ENCODE peak calls at places on chromosome 13, in four cellular contexts. C is CD8-positive, alpha-beta memory T cell; M is fibroblast of lung; J is H1. V is an unnamed sample. For H3K4me1, the result is how much of the 10 kb centered on the place peaks cover.

GRCh38 chr13:27533155-27533643 is 82.8 kb upstream of the MTIF3 start:
- DNase-seq in C (peak), M (peak), J (peak), V (peak)

GRCh38 chr13:100128373-100128772 is 39.5 kb downstream of the PCCA start:
- DNase-seq in C (no peak), M (peak), J (no peak), V (no peak)

GRCh38 chr13:61463027-61463426 is 47.4 kb upstream of the PCDH20 start:
- DNase-seq in C (no peak), M (no peak), J (no peak), V (no peak)

GRCh38 chr13:31209172-31209818 is 9.5 kb downstream of the B3GLCT start:
- DNase-seq in C (peak), M (peak), J (no peak), V (no peak)

GRCh38 chr13:98044301-98044700 is 90.8 kb downstream of the IPO5 start:
- DNase-seq in C (no peak), M (no peak), J (no peak), V (no peak)

GRCh38 chr13:43196171-43196611 is 172.8 kb downstream of the DNAJC15 start:
- DNase-seq in C (no peak), M (peak), J (no peak), V (no peak)

GRCh38 chr13:49303533-49304252 is 56.0 kb downstream of the CDADC1 start:
- DNase-seq in C (no peak), M (no peak), J (no peak), V (no peak)

GRCh38 chr13:45200701-45201230 is at the start of gene KCTD4:
- DNase-seq in C (no peak), M (no peak), J (no peak), V (no peak)

GRCh38 chr13:44474122-44474910 is 100.7 kb downstream of the SERP2 start:
- DNase-seq in C (no peak), M (peak), J (no peak), V (no peak)

GRCh38 chr13:25478186-25478585 is 106.4 kb downstream of the ATP8A2 start:
- DNase-seq in C (no peak), M (peak), J (no peak), V (no peak)

GRCh38 chr13:42484396-42484795 is 89.6 kb upstream of the TNFSF11 start:
- DNase-seq in C (no peak), M (peak), J (no peak), V (no peak)

GRCh38 chr13:85013006-85013405 is 786.2 kb downstream of the SLITRK6 start:
- DNase-seq in C (no peak), M (no peak), J (no peak), V (no peak)

GRCh38 chr13:80712026-80712425 is 371.1 kb upstream of the SPRY2 start:
- DNase-seq in C (no peak), M (peak), J (no peak), V (no peak)

GRCh38 chr13:42396901-42397670 is 125.1 kb downstream of the AKAP11 start:
- DNase-seq in C (no peak), M (no peak), J (no peak), V (no peak)

GRCh38 chr13:102642475-102642874 is 45.7 kb downstream of the TPP2 start:
- DNase-seq in C (no peak), M (no peak), J (no peak), V (no peak)

GRCh38 chr13:79404985-79405384 is 1.1 kb downstream of the RBM26 start:
- DNase-seq in C (no peak), M (no peak), J (no peak), V (no peak)

GRCh38 chr13:99989376-99990044 is 7.9 kb downstream of the ZIC2 start:
- DNase-seq in C (no peak), M (no peak), J (peak), V (no peak)

GRCh38 chr13:100517135-100517534 is 71.5 kb downstream of the GGACT start:
- DNase-seq in C (no peak), M (no peak), J (no peak), V (no peak)

GRCh38 chr13:81106348-81106747 is 765.4 kb upstream of the SPRY2 start:
- DNase-seq in C (no peak), M (no peak), J (no peak), V (no peak)

GRCh38 chr13:37475966-37476365 is 122.6 kb downstream of the POSTN start:
- DNase-seq in C (no peak), M (no peak), J (no peak), V (no peak)

GRCh38 chr13:83327091-83327490 is 555.2 kb downstream of the SLITRK1 start:
- DNase-seq in C (no peak), M (no peak), J (no peak), V (no peak)

GRCh38 chr13:86383151-86383550 is 583.9 kb upstream of the SLITRK6 start:
- DNase-seq in C (no peak), M (no peak), J (no peak), V (no peak)

GRCh38 chr13:95327190-95327589 is 25.9 kb upstream of the ABCC4 start:
- DNase-seq in C (no peak), M (no peak), J (no peak), V (no peak)

GRCh38 chr13:44142911-44143665 is 230.5 kb upstream of the SERP2 start:
- DNase-seq in C (no peak), M (no peak), J (no peak), V (no peak)

GRCh38 chr13:44904982-44905381 is 84.3 kb downstream of the NUFIP1 start:
- DNase-seq in C (no peak), M (peak), J (no peak), V (no peak)

GRCh38 chr13:95714142-95714832 is 37.3 kb downstream of the DNAJC3 start:
- DNase-seq in C (no peak), M (peak), J (no peak), V (no peak)

GRCh38 chr13:83884141-83884540 is 1.9 kb upstream of the SLITRK1 start:
- DNase-seq in C (no peak), M (no peak), J (no peak), V (no peak)

GRCh38 chr13:75679459-75679858 is 43.3 kb downstream of the LMO7 start:
- DNase-seq in C (no peak), M (no peak), J (no peak), V (no peak)

GRCh38 chr13:75689686-75690085 is 53.6 kb downstream of the LMO7 start:
- DNase-seq in C (no peak), M (no peak), J (no peak), V (no peak)

GRCh38 chr13:75687145-75687763 is 51.1 kb downstream of the LMO7 start:
- DNase-seq in C (no peak), M (peak), J (no peak), V (no peak)

GRCh38 chr13:75691183-75691582 is 55.1 kb downstream of the LMO7 start:
- DNase-seq in C (no peak), M (no peak), J (no peak), V (no peak)

GRCh38 chr13:75685239-75685697 is 49.1 kb downstream of the LMO7 start:
- DNase-seq in C (no peak), M (peak), J (no peak), V (no peak)
- H3K4me3 ChIP-seq in C (no peak), M (no peak), J (no peak), V (no peak)

DNA sequence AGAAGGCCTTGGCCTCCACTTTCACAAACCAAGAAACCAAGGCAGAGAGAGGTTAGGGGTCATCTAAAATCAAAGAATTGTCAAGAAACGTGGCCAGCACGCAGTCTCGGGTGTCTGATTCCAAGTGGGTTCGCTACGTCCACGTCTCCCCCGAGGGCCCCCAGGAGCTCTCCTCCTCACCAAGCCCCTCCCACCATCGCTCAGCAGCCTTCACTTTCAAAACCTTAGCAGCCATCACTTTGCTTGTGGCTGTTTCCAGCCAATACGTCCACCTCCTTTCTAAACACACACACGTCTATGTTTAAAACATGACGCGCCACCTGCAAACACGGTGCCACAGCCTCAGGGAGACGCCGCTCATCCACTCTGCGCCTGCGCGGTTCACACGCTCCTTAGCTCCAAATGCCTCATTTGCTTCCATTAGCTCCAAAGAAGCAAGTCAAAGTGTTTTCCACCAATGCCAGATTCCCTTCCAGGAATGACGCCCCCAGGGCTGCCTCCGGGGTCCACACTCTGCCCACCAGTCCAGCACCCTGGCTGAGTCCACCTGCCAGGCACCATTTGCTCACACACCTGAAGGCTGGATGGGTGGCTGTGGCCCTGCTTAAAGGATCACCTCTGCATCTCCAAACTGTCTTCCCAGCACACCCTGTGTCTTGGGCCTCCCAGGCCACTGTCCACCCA is 5.5 kb downstream of the RASA3 start:
- DNase-seq in C (no peak), M (no peak), J (no peak), V (no peak)
- H3K4me1 ChIP-seq in C (half or more), M (under half), J (under half), V (under half)

GRCh38 chr13:19961484-19961883 is 3.0 kb downstream of the ZMYM2 start:
- DNase-seq in C (no peak), M (peak), J (no peak), V (no peak)
- H3K4me3 ChIP-seq in C (no peak), M (no peak), J (no peak), V (no peak)

GRCh38 chr13:110445722-110446569 is 115.6 kb downstream of the RAB20 start:
- DNase-seq in C (no peak), M (peak), J (no peak), V (no peak)

GRCh38 chr13:110447058-110447511 is 114.4 kb downstream of the RAB20 start:
- DNase-seq in C (no peak), M (peak), J (no peak), V (no peak)

GRCh38 chr13:110445183-110445582 is 116.3 kb downstream of the RAB20 start:
- DNase-seq in C (no peak), M (peak), J (no peak), V (no peak)

GRCh38 chr13:110447801-110448200 is 113.7 kb downstream of the RAB20 start:
- DNase-seq in C (no peak), M (no peak), J (no peak), V (no peak)

DNA sequence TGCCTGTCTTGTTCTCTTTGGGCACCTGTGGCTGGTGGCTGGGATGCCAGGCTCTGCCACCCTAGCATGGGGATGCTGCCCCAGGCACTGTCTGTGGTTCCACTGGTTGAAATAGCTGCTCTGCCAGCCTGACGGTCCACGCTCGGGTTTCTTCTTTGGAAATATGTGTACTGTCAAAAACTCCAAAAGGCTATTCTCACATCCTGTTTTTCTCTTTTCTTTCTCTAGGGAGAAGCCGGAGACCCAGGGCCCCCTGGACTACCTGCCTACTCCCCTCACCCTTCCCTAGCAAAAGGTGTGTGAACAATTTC is 115.0 kb downstream of the RAB20 start:
- DNase-seq in C (no peak), M (no peak), J (no peak), V (no peak)
- H3K4me1 ChIP-seq in C (under half), M (under half), J (under half), V (under half)

DNA sequence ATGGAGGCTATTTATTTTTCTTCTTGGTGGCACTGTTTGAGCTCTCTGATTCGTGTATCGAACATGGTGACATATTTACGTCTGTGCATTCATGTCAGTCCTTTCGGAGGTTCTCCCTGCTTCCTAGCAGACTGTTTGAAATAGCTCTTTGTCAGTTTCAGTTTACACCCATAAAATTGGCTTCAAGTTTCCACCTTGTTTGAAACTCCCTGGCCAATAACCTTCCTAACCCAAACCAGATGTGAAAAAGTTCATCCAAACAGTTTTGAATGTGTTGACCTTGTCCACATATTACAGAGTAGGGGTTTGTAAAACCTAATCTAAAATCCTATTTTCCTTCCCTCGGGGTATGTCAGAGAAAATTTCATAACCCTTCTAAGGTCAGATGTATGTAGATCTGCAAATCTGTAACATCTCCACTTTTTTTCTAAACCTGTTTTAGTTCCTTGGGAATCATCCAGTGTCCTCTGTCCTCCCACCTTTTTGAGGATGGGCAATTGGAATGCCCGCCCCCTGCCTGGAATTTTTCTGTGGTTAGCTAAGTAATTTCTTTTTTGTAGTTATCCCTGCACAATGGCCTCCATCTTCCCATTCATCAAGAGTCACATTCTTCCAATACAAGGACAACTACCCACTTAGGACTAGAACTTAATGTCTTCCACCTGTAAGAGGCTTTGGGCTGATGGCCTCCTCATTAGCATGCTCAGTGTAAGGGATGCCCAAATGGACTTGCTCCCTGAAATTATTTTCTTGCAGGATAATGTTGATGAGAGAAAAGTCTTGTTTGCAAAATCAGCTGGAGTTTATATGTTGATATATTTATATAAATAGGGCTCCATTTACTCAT is 499.8 kb downstream of the GPC6 start:
- DNase-seq in C (no peak), M (no peak), J (no peak), V (no peak)
- H3K4me3 ChIP-seq in C (no peak), M (no peak), J (no peak), V (no peak)

DNA sequence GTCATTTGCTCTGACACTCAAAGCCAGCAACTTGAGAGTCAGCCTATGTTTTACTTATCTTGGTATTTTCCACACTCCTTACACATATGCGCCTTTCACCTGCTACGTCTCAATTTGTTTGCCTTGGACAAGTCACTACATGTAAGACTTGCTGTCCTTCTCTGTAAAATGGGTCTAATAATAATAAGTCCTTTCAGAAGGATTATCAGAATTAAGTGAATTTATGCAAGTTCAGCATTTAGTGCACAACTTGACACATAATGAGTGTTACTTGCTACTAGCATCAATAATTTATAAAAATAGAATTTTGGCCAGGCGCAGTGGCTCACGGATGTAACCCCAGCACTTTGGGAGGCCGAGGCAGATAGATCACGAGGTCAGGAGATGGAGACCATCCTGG is 71.1 kb upstream of the UBL3 start:
- DNase-seq in C (no peak), M (no peak), J (no peak), V (no peak)
- H3K4me1 ChIP-seq in C (under half), M (under half), J (under half), V (under half)

GRCh38 chr13:108963846-108964600 is 334.6 kb downstream of the MYO16 start:
- DNase-seq in C (no peak), M (peak), J (no peak), V (no peak)
- H3K4me3 ChIP-seq in C (no peak), M (no peak), J (no peak), V (no peak)

GRCh38 chr13:51249254-51249653 is 27.1 kb downstream of the FAM124A start:
- DNase-seq in C (no peak), M (peak), J (no peak), V (no peak)
- H3K4me1 ChIP-seq in C (under half), M (under half), J (under half), V (under half)